ENCODE peak calls at places on chromosome 21, in four cellular contexts. I, A, Y and M are unnamed samples.

GRCh38 chr21:46618738-46619369 is 14.0 kb upstream of the S100B start:
- DNase-seq in I (no peak), A (no peak), Y (no peak), M (no peak)

GRCh38 chr21:16159971-16160350 is 430.2 kb downstream of the USP25 start:
- DNase-seq in A (no peak), I (no peak), Y (no peak), M (no peak)

GRCh38 chr21:17848228-17848627 is 29.1 kb upstream of the C21orf91 start:
- DNase-seq in A (no peak), I (peak; percentile 48), Y (no peak), M (peak; percentile 92)

GRCh38 chr21:35239811-35240219 is 190.7 kb upstream of the RUNX1 start:
- DNase-seq in Y (no peak), A (no peak), I (no peak), M (no peak)

GRCh38 chr21:45849651-45850050 is 131.9 kb upstream of the COL6A1 start:
- DNase-seq in I (no peak), Y (no peak), A (no peak), M (no peak)

GRCh38 chr21:24436236-24436635 is 1171.0 kb downstream of the MRPL39 start:
- DNase-seq in A (no peak), I (no peak), Y (no peak), M (no peak)

GRCh38 chr21:45366931-45367401 is 38.0 kb upstream of the COL18A1 start:
- DNase-seq in Y (peak; percentile 94), I (peak; percentile 77), A (no peak), M (peak; percentile 91)

GRCh38 chr21:45868488-45868887 is 113.1 kb upstream of the COL6A1 start:
- DNase-seq in Y (no peak), A (no peak), I (peak; percentile 9), M (no peak)

GRCh38 chr21:42400525-42400924 is 3.2 kb upstream of the UBASH3A start:
- DNase-seq in I (no peak), A (no peak), Y (no peak), M (no peak)

GRCh38 chr21:45551316-45551715 is 9.1 kb upstream of the SLC19A1 start:
- DNase-seq in I (no peak), A (peak; percentile 13), Y (no peak), M (peak; percentile 38)

GRCh38 chr21:18248171-18248570 is 3.5 kb downstream of the CHODL start:
- DNase-seq in I (no peak), Y (no peak), A (no peak), M (no peak)

GRCh38 chr21:26941436-26941835 is 25.5 kb downstream of the ADAMTS5 start:
- DNase-seq in Y (no peak), I (no peak), A (no peak), M (no peak)

GRCh38 chr21:28554660-28555475 is 437.8 kb downstream of the LTN1 start:
- DNase-seq in I (no peak), A (no peak), Y (no peak), M (no peak)

GRCh38 chr21:39971961-39972360 is 104.7 kb downstream of the PCP4 start:
- DNase-seq in I (no peak), A (no peak), Y (no peak), M (no peak)

GRCh38 chr21:34859976-34860653 is 189.0 kb downstream of the RUNX1 start:
- DNase-seq in A (no peak), I (no peak), Y (no peak), M (no peak)

GRCh38 chr21:14548751-14549150 is 2.6 kb upstream of the SAMSN1 start:
- DNase-seq in I (no peak), A (no peak), Y (no peak), M (no peak)

GRCh38 chr21:23016617-23017016 is 2018.4 kb downstream of the NCAM2 start:
- DNase-seq in Y (no peak), I (no peak), A (no peak), M (no peak)
- TF ChIP-seq CTCF in Y (no peak), I (no peak), A (no peak), M (no peak)

DNA sequence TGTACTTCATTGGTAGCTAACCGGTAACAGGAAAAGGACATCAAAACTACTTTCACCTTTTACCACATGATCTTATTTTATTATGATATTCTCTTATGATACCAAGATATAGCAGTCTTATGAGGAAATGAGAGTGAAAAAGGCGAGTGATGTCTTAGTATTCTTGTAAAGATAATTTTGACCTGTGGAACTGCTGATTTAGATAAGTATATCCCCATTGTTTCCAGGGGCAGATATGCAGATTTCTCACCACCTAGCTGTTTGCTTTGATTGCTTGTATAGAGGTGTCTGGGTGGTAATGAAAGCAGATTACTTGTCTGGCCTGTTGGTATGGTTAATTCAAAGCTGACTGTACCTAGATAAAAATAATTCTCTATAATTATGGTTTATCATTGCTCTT is 53.1 kb downstream of the SYNJ1 start:
- DNase-seq in I (no peak), A (no peak), Y (no peak), M (no peak)
- H3K4me3 ChIP-seq in I (no peak overlapping the region), A (no peak overlapping the region), Y (no peak overlapping the region), M (no peak overlapping the region)

DNA sequence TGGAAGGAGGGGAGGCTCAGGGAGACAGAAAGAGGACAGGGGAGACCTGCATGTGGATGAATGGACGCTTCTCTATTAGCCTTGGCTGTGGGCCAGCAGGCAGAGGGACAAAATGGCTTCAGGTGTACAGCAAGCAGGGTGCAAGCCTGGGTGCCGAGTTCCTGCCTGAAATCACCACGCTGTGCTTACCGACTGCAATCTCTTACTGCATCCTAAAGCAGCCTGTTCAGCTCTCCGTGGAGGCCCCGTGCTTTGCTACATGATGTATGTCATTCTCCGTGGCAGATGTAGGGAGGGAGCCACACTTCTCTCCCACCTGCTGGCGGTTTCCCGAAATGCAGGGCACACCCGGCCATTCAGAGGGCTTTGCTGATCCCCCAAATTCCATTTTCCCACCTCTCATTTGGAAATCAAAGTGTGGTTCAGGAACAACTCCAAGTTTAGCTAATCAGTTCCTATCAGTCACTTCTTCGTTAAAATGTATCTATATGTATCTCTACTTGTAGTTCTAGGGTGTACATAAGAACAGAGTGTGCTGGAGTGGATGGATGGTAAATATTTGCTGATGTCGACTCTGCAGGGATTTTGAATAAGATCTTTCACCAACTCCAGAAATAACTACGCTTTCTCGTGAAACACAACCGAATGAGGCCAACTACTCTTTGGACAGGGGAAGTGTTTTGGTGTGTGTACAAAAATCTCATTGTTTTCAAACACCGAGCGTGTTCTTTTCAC is 122.3 kb upstream of the BACE2 start:
- DNase-seq in I (no peak), Y (no peak), A (peak; percentile 72), M (no peak)
- TF ChIP-seq CTCF in I (no peak), Y (no peak), A (peak; percentile 29), M (peak; percentile 3)

GRCh38 chr21:36483095-36483494 is 3.2 kb upstream of the CLDN14 start:
- DNase-seq in Y (no peak), I (no peak), A (no peak), M (no peak)
- H3K4me3 ChIP-seq in Y (no peak overlapping the region), I (no peak overlapping the region), A (no peak overlapping the region), M (no peak overlapping the region)

GRCh38 chr21:44298301-44298700 is 1.6 kb upstream of the PFKL start:
- DNase-seq in A (no peak), Y (no peak), I (no peak), M (peak; percentile 3)
- TF ChIP-seq CTCF in A (no peak), Y (no peak), I (no peak), M (peak; percentile 27)

GRCh38 chr21:38809170-38809878 is 3.6 kb downstream of the ETS2 start:
- DNase-seq in I (no peak), A (no peak), Y (peak; percentile 68), M (no peak)

GRCh38 chr21:38813143-38813542 is 7.4 kb downstream of the ETS2 start:
- DNase-seq in A (no peak), I (no peak), Y (peak; percentile 19), M (no peak)

GRCh38 chr21:38810034-38810825 is 4.5 kb downstream of the ETS2 start:
- DNase-seq in I (no peak), A (no peak), Y (peak; percentile 41), M (no peak)

GRCh38 chr21:38811257-38811656 is 5.5 kb downstream of the ETS2 start:
- DNase-seq in Y (peak; percentile 19), I (no peak), A (no peak), M (peak; percentile 88)

DNA sequence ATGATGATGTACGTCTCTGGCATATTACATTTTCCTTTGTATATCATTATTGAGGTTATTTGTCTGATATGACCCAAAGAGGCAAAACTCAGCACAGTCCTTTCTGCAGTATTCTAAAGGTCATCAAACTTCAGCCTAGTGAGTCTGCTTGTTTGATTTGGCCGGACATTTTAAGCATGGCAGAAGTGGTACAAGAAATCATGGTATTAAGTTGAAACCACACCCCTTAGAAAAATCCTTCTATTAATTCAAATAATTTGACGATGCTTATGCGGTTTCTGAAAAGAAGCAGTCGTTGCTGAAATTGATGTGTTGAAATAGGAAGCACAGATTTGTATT is 5.1 kb downstream of the ETS2 start:
- DNase-seq in A (no peak), Y (no peak), I (no peak), M (no peak)
- H3K4me3 ChIP-seq in A (no peak overlapping the region), Y (no peak overlapping the region), I (no peak overlapping the region), M (no peak overlapping the region)

DNA sequence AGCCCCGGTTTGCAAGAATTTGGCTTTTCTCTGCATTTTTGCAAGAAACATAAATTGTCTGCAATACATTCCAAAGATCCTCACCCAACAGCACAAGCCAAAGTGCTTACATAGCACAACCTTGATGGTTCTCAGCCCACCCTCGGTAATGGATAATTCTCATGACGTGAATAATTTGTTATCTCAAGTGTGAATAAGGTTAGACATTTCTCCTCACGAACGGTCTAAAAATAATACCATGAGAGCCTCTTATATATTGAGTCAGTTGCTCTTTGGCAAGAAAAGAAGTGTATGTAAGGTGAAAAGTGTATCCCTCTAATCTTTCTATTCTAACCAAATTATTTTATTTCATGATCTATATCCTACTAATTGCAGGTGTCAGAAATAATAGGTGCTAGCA is 33.3 kb downstream of the KRTAP19-8 start:
- DNase-seq in A (no peak), I (no peak), Y (no peak), M (no peak)
- TF ChIP-seq CTCF in A (no peak), I (no peak), Y (no peak), M (no peak)